ENCODE peak calls at places on chromosomes 16 and 17, in seven cellular contexts. N, O, R, K, J, E and V are unnamed samples. For H3K27me3, the result is how much of the 10 kb centered on the place peaks cover.

GRCh38 chr16:424623-425081 is 797 bp upstream of the RAB11FIP3 start:
- DNase-seq in N (no peak), O (no peak), R (no peak), K (peak), J (no peak), E (peak), V (no peak)

GRCh38 chr17:77208217-77208808 is 67.5 kb downstream of the SEC14L1 start:
- DNase-seq in N (no peak), O (no peak), R (peak), K (no peak), J (no peak), E (no peak), V (no peak)

GRCh38 chr17:44829558-44830358 is at the start of gene GJC1:
- DNase-seq in N (peak), O (no peak), R (no peak), K (peak), J (no peak), E (peak), V (no peak)

GRCh38 chr17:1759529-1759928 is 2.3 kb upstream of the SERPINF1 start:
- DNase-seq in N (no peak), O (no peak), R (no peak), K (no peak), J (no peak), E (no peak), V (no peak)

GRCh38 chr17:40303706-40304450 is 5.1 kb upstream of the RARA start:
- DNase-seq in N (peak), O (no peak), R (no peak), K (no peak), J (no peak), E (no peak), V (no peak)

GRCh38 chr17:4945176-4945943 is 3.0 kb downstream of the PFN1 start:
- DNase-seq in N (no peak), O (peak), R (peak), K (peak), J (peak), E (peak), V (peak)

GRCh38 chr17:6366144-6366755 is 68.7 kb downstream of the AIPL1 start:
- DNase-seq in N (no peak), O (no peak), R (no peak), K (no peak), J (peak), E (peak), V (peak)

GRCh38 chr17:76869209-76869877 is 1.1 kb downstream of the MGAT5B start:
- DNase-seq in N (peak), O (no peak), R (no peak), K (no peak), J (no peak), E (peak), V (no peak)

GRCh38 chr16:86680137-86680536 is 101.8 kb downstream of the FOXL1 start:
- DNase-seq in N (no peak), O (no peak), R (no peak), K (no peak), J (no peak), E (no peak), V (no peak)

GRCh38 chr17:50661795-50662391 is 27.2 kb downstream of the ABCC3 start:
- DNase-seq in N (peak), O (no peak), R (peak), K (peak), J (peak), E (no peak), V (peak)

GRCh38 chr17:80797741-80798594 is 193.7 kb upstream of the CHMP6 start:
- DNase-seq in N (no peak), O (no peak), R (no peak), K (no peak), J (no peak), E (no peak), V (no peak)

GRCh38 chr17:39016193-39017153 is 49.3 kb upstream of the FBXO47 start:
- DNase-seq in N (no peak), O (no peak), R (no peak), K (no peak), J (no peak), E (no peak), V (no peak)

GRCh38 chr17:57672971-57673370 is 72.1 kb downstream of the CCDC182 start:
- DNase-seq in N (no peak), O (no peak), R (no peak), K (no peak), J (no peak), E (peak), V (no peak)

GRCh38 chr16:53094013-53094630 is 39.3 kb downstream of the CHD9 start:
- DNase-seq in N (no peak), O (peak), R (no peak), K (peak), J (no peak), E (no peak), V (no peak)

GRCh38 chr17:50218071-50218759 is 16.8 kb upstream of the COL1A1 start:
- DNase-seq in N (no peak), O (no peak), R (no peak), K (no peak), J (no peak), E (no peak), V (no peak)

GRCh38 chr17:10130263-10130662 is 68.1 kb downstream of the GAS7 start:
- DNase-seq in N (no peak), O (no peak), R (no peak), K (no peak), J (no peak), E (no peak), V (no peak)

GRCh38 chr16:35174006-35174405 is 1714.6 kb downstream of the TP53TG3F start:
- DNase-seq in N (no peak), O (no peak), R (no peak), K (no peak), J (no peak), E (no peak), V (no peak)

GRCh38 chr17:5699789-5700188 is 115.5 kb upstream of the NLRP1 start:
- DNase-seq in N (no peak), O (no peak), R (no peak), K (no peak), J (no peak), E (no peak), V (no peak)

GRCh38 chr17:3659541-3660111 is 8.8 kb downstream of the TAX1BP3 start:
- DNase-seq in N (no peak), O (no peak), R (no peak), K (no peak), J (no peak), E (no peak), V (no peak)

GRCh38 chr16:68902376-68903345 is 59.3 kb downstream of the TANGO6 start:
- DNase-seq in N (peak), O (no peak), R (peak), K (peak), J (peak), E (peak), V (peak)

GRCh38 chr16:4272114-4272954 is 489 bp downstream of the TFAP4 start:
- DNase-seq in N (peak), O (no peak), R (peak), K (peak), J (no peak), E (peak), V (no peak)

GRCh38 chr17:64507418-64507766 is 615 bp downstream of the CEP95 start:
- DNase-seq in N (peak), O (no peak), R (peak), K (peak), J (no peak), E (no peak), V (no peak)

GRCh38 chr16:31214705-31215286 is 877 bp downstream of the TRIM72 start:
- DNase-seq in N (peak), O (no peak), R (no peak), K (no peak), J (no peak), E (peak), V (no peak)

GRCh38 chr16:2121853-2122252 is 13.8 kb downstream of the PKD1 start:
- DNase-seq in N (no peak), O (no peak), R (no peak), K (no peak), J (no peak), E (no peak), V (no peak)

GRCh38 chr16:72474511-72475123 is 302.7 kb upstream of the PMFBP1 start:
- DNase-seq in N (no peak), O (no peak), R (peak), K (no peak), J (peak), E (no peak), V (peak)

GRCh38 chr17:34998205-34998604 is 17.9 kb downstream of the LIG3 start:
- DNase-seq in N (peak), O (peak), R (peak), K (peak), J (peak), E (peak), V (no peak)

GRCh38 chr16:85658504-85659326 is 30.0 kb downstream of the GINS2 start:
- DNase-seq in N (no peak), O (no peak), R (no peak), K (no peak), J (no peak), E (no peak), V (no peak)

GRCh38 chr16:51374790-51375189 is 223.7 kb upstream of the SALL1 start:
- DNase-seq in N (no peak), O (no peak), R (no peak), K (no peak), J (no peak), E (no peak), V (no peak)

GRCh38 chr17:78176548-78177025 is 8.2 kb downstream of the SYNGR2 start:
- DNase-seq in N (peak), O (no peak), R (no peak), K (peak), J (no peak), E (peak), V (no peak)

GRCh38 chr16:17777461-17777863 is 306.7 kb upstream of the XYLT1 start:
- DNase-seq in N (no peak), O (no peak), R (peak), K (no peak), J (no peak), E (no peak), V (no peak)

GRCh38 chr17:3974138-3974687 is 10.0 kb upstream of the ATP2A3 start:
- DNase-seq in N (peak), O (no peak), R (no peak), K (peak), J (no peak), E (no peak), V (no peak)

GRCh38 chr17:82024859-82025258 is 1.8 kb downstream of the LRRC45 start:
- DNase-seq in N (no peak), O (no peak), R (no peak), K (no peak), J (no peak), E (no peak), V (no peak)

GRCh38 chr16:4329354-4329775 is 13.5 kb downstream of the GLIS2 start:
- DNase-seq in N (no peak), O (no peak), R (no peak), K (no peak), J (no peak), E (no peak), V (no peak)

GRCh38 chr17:28747801-28748750 is 4.3 kb downstream of the TRAF4 start:
- DNase-seq in N (no peak), O (no peak), R (no peak), K (no peak), J (no peak), E (no peak), V (no peak)

GRCh38 chr17:57313276-57313835 is 57.0 kb downstream of the MSI2 start:
- DNase-seq in N (no peak), O (no peak), R (no peak), K (no peak), J (no peak), E (no peak), V (no peak)

GRCh38 chr17:39814497-39814896 is 49.6 kb downstream of the IKZF3 start:
- DNase-seq in N (no peak), O (no peak), R (no peak), K (no peak), J (no peak), E (no peak), V (no peak)

GRCh38 chr17:79075433-79075805 is 795 bp downstream of the ENGASE start:
- DNase-seq in N (no peak), O (no peak), R (no peak), K (no peak), J (no peak), E (no peak), V (no peak)

GRCh38 chr17:71157297-71157696 is 963.5 kb upstream of the SOX9 start:
- DNase-seq in N (no peak), O (no peak), R (no peak), K (no peak), J (no peak), E (no peak), V (no peak)

GRCh38 chr17:12922120-12922519 is 95.7 kb downstream of the ELAC2 start:
- DNase-seq in N (no peak), O (no peak), R (no peak), K (no peak), J (no peak), E (no peak), V (no peak)

GRCh38 chr17:8119575-8120519 is 1.5 kb upstream of the ALOXE3 start:
- DNase-seq in N (peak), O (peak), R (peak), K (peak), J (peak), E (peak), V (peak)

GRCh38 chr17:8122391-8122922 is 1.4 kb downstream of the HES7 start:
- DNase-seq in N (no peak), O (no peak), R (no peak), K (no peak), J (no peak), E (peak), V (no peak)

GRCh38 chr17:8118769-8119574 is 658 bp upstream of the ALOXE3 start:
- DNase-seq in N (peak), O (peak), R (peak), K (peak), J (peak), E (peak), V (no peak)

GRCh38 chr17:8121531-8122390 is 2.1 kb downstream of the HES7 start:
- DNase-seq in N (peak), O (no peak), R (no peak), K (peak), J (peak), E (peak), V (no peak)

GRCh38 chr17:8120520-8121443 is 2.5 kb upstream of the ALOXE3 start:
- DNase-seq in N (peak), O (peak), R (no peak), K (peak), J (peak), E (peak), V (no peak)
- H3K27me3 ChIP-seq in N (under half), O (under half), R (half or more), K (under half), J (under half), E (under half), V (under half)

GRCh38 chr16:12661656-12662172 is 142.0 kb downstream of the CPPED1 start:
- DNase-seq in N (no peak), O (no peak), R (peak), K (peak), J (peak), E (peak), V (no peak)
- TF ChIP-seq SIN3A in N (no peak), O (no peak), R (peak), K (no peak), J (no peak), E (peak), V (no peak)

GRCh38 chr17:49031965-49032928 is 35.1 kb downstream of the IGF2BP1 start:
- DNase-seq in N (peak), O (peak), R (peak), K (peak), J (peak), E (peak), V (peak)
- TF ChIP-seq CTCF in N (peak), O (peak), R (peak), K (peak), J (peak), E (peak), V (peak)

GRCh38 chr17:74110467-74110866 is 93.0 kb upstream of the RPL38 start:
- DNase-seq in N (no peak), O (no peak), R (peak), K (no peak), J (no peak), E (no peak), V (no peak)

GRCh38 chr17:74113326-74113725 is 90.2 kb upstream of the RPL38 start:
- DNase-seq in N (no peak), O (no peak), R (no peak), K (no peak), J (no peak), E (no peak), V (no peak)

GRCh38 chr17:74104921-74105320 is 98.6 kb upstream of the RPL38 start:
- DNase-seq in N (no peak), O (no peak), R (no peak), K (no peak), J (no peak), E (no peak), V (no peak)

GRCh38 chr17:74107107-74107506 is 96.4 kb upstream of the RPL38 start:
- DNase-seq in N (no peak), O (no peak), R (no peak), K (no peak), J (no peak), E (no peak), V (no peak)

DNA sequence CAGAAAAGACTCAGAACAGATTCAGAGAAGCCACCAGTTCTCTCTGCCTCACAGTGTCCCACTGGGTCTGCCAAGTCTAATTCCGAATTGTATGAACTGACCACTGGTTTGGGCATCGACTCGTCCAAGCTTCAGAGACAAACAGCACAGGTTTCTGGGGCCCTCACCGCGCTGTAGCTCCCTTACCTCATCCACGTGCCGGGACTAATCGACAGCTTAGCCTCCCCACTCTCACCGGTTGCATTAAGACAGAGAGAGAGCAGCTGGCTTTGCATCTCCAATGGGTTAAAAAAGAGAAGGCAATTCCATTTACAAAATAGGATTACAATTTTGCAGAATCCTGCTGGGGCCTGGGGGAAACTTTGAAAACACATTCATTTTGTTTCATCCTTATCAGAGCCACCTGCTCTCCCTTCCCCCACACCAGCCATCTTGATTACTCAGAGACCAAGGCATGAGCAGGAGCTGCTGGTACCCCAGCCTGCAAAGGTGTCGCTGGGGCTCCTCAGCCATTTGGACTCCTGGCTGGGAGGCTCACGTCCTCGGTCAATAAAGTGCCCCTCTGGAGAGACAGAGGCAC is 95.3 kb upstream of the RPL38 start:
- DNase-seq in N (no peak), O (no peak), R (no peak), K (no peak), J (no peak), E (no peak), V (no peak)
- H3K27me3 ChIP-seq in N (under half), O (under half), R (half or more), K (under half), J (half or more), E (under half), V (under half)

GRCh38 chr16:15639061-15639568 is 3.8 kb downstream of the MARF1 start:
- DNase-seq in N (no peak), O (peak), R (no peak), K (no peak), J (no peak), E (no peak), V (no peak)
- TF ChIP-seq SIN3A in N (no peak), O (no peak), R (no peak), K (no peak), J (no peak), E (no peak), V (no peak)

GRCh38 chr17:75131278-75132017 is at the start of gene NT5C:
- DNase-seq in N (peak), O (no peak), R (peak), K (peak), J (no peak), E (peak), V (no peak)
- TF ChIP-seq CTCF in N (peak), O (peak), R (peak), K (peak), J (peak), E (peak), V (peak)